ENCODE peak calls at places on chromosomes 13 and 19, in seven cellular contexts. E is AG09309, Y is OCI-LY7, N is cardiac fibroblast, O is kidney, G is BE2C, I is uterus. T is an unnamed sample.

GRCh38 chr13:33793726-33794125 is 24.2 kb upstream of the RFC3 start:
- DNase-seq in E (no peak), Y (no peak), N (no peak), O (no peak), G (no peak), I (no peak), T (no peak)

GRCh38 chr19:47742636-47743035 is 2.7 kb upstream of the NOP53 start:
- DNase-seq in E (no peak), Y (no peak), N (no peak), O (peak; percentile 82), G (no peak), I (no peak), T (no peak)

GRCh38 chr19:6020972-6021805 is 43.2 kb upstream of the RANBP3 start:
- DNase-seq in E (no peak), Y (no peak), N (no peak), O (peak; percentile 34), G (no peak), I (no peak), T (no peak)

GRCh38 chr13:44748439-44748838 is 172.3 kb upstream of the TSC22D1 start:
- DNase-seq in E (no peak), Y (no peak), N (no peak), O (no peak), G (no peak), I (no peak), T (no peak)

GRCh38 chr19:2546128-2547032 is 70.5 kb downstream of the GADD45B start:
- DNase-seq in E (no peak), Y (no peak), N (peak; percentile 55), O (peak; percentile 98), G (no peak), I (peak; percentile 66), T (no peak)

GRCh38 chr13:91714726-91715334 is 316.4 kb downstream of the GPC5 start:
- DNase-seq in E (no peak), Y (no peak), N (no peak), O (no peak), G (peak; percentile 23), I (no peak), T (no peak)

GRCh38 chr13:45396548-45397095 is 21.6 kb downstream of the SLC25A30 start:
- DNase-seq in E (no peak), Y (no peak), N (no peak), O (no peak), G (no peak), I (no peak), T (no peak)

GRCh38 chr13:64457976-64458375 is 2772.2 kb downstream of the PCDH9 start:
- DNase-seq in E (peak; percentile 25), Y (no peak), N (peak; percentile 78), O (no peak), G (no peak), I (no peak), T (no peak)

GRCh38 chr19:35404879-35405622 is 34.2 kb downstream of the GPR42 start:
- DNase-seq in E (peak; percentile 50), Y (no peak), N (peak; percentile 97), O (no peak), G (no peak), I (no peak), T (peak; percentile 79)

GRCh38 chr19:584240-585001 is 5.3 kb upstream of the HCN2 start:
- DNase-seq in E (no peak), Y (peak; percentile 65), N (peak; percentile 35), O (peak; percentile 75), G (peak; percentile 89), I (no peak), T (peak; percentile 91)

GRCh38 chr13:83065136-83065535 is 817.1 kb downstream of the SLITRK1 start:
- DNase-seq in E (peak; percentile 55), Y (no peak), N (peak; percentile 34), O (no peak), G (no peak), I (no peak), T (no peak)

GRCh38 chr13:73480784-73481183 is 422.0 kb downstream of the KLF5 start:
- DNase-seq in E (no peak), Y (no peak), N (no peak), O (no peak), G (no peak), I (no peak), T (no peak)

GRCh38 chr19:55146078-55146647 is 2.8 kb downstream of the TNNT1 start:
- DNase-seq in E (no peak), Y (peak; percentile 66), N (peak; percentile 25), O (no peak), G (no peak), I (no peak), T (peak; percentile 74)

GRCh38 chr19:16293133-16294085 is 31.2 kb upstream of the KLF2 start:
- DNase-seq in E (peak; percentile 96), Y (no peak), N (peak; percentile 99), O (peak; percentile 88), G (no peak), I (peak; percentile 98), T (no peak)

GRCh38 chr19:29012457-29012856 is 200.5 kb downstream of the UQCRFS1 start:
- DNase-seq in E (no peak), Y (no peak), N (no peak), O (no peak), G (no peak), I (no peak), T (no peak)

GRCh38 chr13:112954488-112955270 is 14.3 kb upstream of the MCF2L start:
- DNase-seq in E (no peak), Y (no peak), N (no peak), O (no peak), G (no peak), I (no peak), T (no peak)

GRCh38 chr19:47272448-47273312 is 2.0 kb upstream of the INAFM1 start:
- DNase-seq in E (peak; percentile 24), Y (no peak), N (no peak), O (peak; percentile 92), G (no peak), I (peak; percentile 71), T (no peak)

GRCh38 chr19:1281270-1281894 is 4.3 kb upstream of the EFNA2 start:
- DNase-seq in E (no peak), Y (no peak), N (no peak), O (peak; percentile 55), G (no peak), I (no peak), T (no peak)

GRCh38 chr13:49516467-49516866 is 20.7 kb downstream of the PHF11 start:
- DNase-seq in E (no peak), Y (no peak), N (no peak), O (no peak), G (no peak), I (no peak), T (no peak)

GRCh38 chr19:40147693-40148347 is 43.4 kb upstream of the MAP3K10 start:
- DNase-seq in E (peak; percentile 46), Y (no peak), N (peak; percentile 79), O (peak; percentile 37), G (no peak), I (no peak), T (no peak)

GRCh38 chr13:24220086-24220703 is 59.7 kb downstream of the SPATA13 start:
- DNase-seq in E (peak; percentile 61), Y (peak; percentile 81), N (peak; percentile 92), O (no peak), G (peak; percentile 56), I (peak; percentile 72), T (peak; percentile 75)

GRCh38 chr13:110347535-110348308 is 40.6 kb downstream of the COL4A2 start:
- DNase-seq in E (peak; percentile 31), Y (no peak), N (peak; percentile 99), O (no peak), G (no peak), I (peak; percentile 72), T (no peak)

GRCh38 chr13:61664821-61665705 is 249.4 kb upstream of the PCDH20 start:
- DNase-seq in E (no peak), Y (no peak), N (peak; percentile 9), O (peak; percentile 24), G (no peak), I (no peak), T (no peak)

GRCh38 chr13:106152047-106152446 is 383.4 kb downstream of the EFNB2 start:
- DNase-seq in E (no peak), Y (no peak), N (no peak), O (no peak), G (no peak), I (no peak), T (no peak)

GRCh38 chr13:60137911-60138570 is 25.7 kb downstream of the DIAPH3 start:
- DNase-seq in E (no peak), Y (no peak), N (no peak), O (no peak), G (no peak), I (no peak), T (no peak)

GRCh38 chr13:60139272-60139671 is 24.5 kb downstream of the DIAPH3 start:
- DNase-seq in E (no peak), Y (no peak), N (peak; percentile 51), O (no peak), G (no peak), I (no peak), T (no peak)

GRCh38 chr13:60138674-60139073 is 25.1 kb downstream of the DIAPH3 start:
- DNase-seq in E (no peak), Y (no peak), N (no peak), O (no peak), G (no peak), I (no peak), T (no peak)

GRCh38 chr13:60135344-60135743 is 28.4 kb downstream of the DIAPH3 start:
- DNase-seq in E (no peak), Y (no peak), N (no peak), O (no peak), G (no peak), I (no peak), T (no peak)

DNA sequence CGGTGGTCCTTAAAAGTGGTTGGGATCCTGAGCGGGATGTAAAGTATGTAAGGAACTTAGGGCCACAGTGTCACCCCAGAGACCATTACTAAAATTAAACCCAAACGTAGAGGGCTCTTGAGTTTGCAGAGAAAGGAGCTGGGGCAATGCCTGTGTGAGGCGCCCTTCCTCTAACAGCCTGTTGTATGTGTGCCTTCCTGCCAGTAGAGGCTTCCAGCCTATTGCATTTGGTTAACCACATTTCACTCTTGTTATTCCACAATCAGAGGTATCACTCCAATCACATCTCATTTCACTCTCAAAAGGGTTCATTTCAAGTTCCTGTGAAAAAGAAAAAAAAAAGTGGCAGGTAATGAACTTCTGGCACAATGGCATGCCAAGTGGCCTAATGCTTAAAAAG is 29.4 kb downstream of the DIAPH3 start:
- DNase-seq in E (no peak), Y (no peak), N (peak; percentile 28), O (no peak), G (no peak), I (no peak), T (no peak)
- TF ChIP-seq CTCF in E (peak; percentile 35), Y (no peak), N (peak; percentile 39), O (peak; percentile 13), G (peak; percentile 20), I (no peak), T (no peak)

GRCh38 chr13:114043421-114044053 is 69.7 kb upstream of the C13orf46 start:
- DNase-seq in E (no peak), Y (peak; percentile 86), N (peak; percentile 77), O (no peak), G (peak; percentile 81), I (peak; percentile 87), T (peak; percentile 76)
- TF ChIP-seq CTCF in E (peak; percentile 48), Y (peak; percentile 56), N (peak; percentile 30), O (no peak), G (no peak), I (no peak), T (no peak)

GRCh38 chr19:43126720-43127119 is 44.2 kb upstream of the PSG2 start:
- DNase-seq in E (no peak), Y (no peak), N (no peak), O (no peak), G (no peak), I (no peak), T (no peak)

GRCh38 chr19:43124360-43124759 is 41.9 kb upstream of the PSG2 start:
- DNase-seq in E (no peak), Y (no peak), N (no peak), O (no peak), G (no peak), I (no peak), T (no peak)
- TF ChIP-seq CTCF in E (peak; percentile 29), Y (peak; percentile 22), N (peak; percentile 34), O (no peak), G (no peak), I (no peak), T (no peak)

GRCh38 chr19:10835754-10836477 is at the start of gene TMED1:
- DNase-seq in E (peak; percentile 94), Y (peak; percentile 100), N (peak; percentile 100), O (peak; percentile 100), G (peak; percentile 100), I (peak; percentile 100), T (peak; percentile 98)
- TF ChIP-seq CTCF in E (no peak), Y (peak; percentile 39), N (peak; percentile 13), O (no peak), G (peak; percentile 19), I (peak; percentile 34), T (no peak)